ENCODE peak calls at places on chromosome 21, in six cellular contexts. One of them, this sample, is unnamed.

GRCh38 chr21:45898028-45898350 is 83.6 kb upstream of the COL6A1 start:
- DNase-seq in coronary artery: no peak
- DNase-seq in NCI-H82: no peak
- DNase-seq in mesendoderm: no peak
- DNase-seq in naive thymus-derived CD8-positive, alpha-beta T cell: no peak
- DNase-seq in stimulated activated CD4-positive, alpha-beta T cell treated with anti-CD3 and anti-CD28 coated beads, Interleukin-2, amount 100 ng/mL, for 48 hours: no peak
- DNase-seq in this sample: no peak

GRCh38 chr21:45764792-45765191 is 121.3 kb downstream of the PCBP3 start:
- DNase-seq in coronary artery: no peak
- DNase-seq in NCI-H82: no peak
- DNase-seq in mesendoderm: no peak
- DNase-seq in naive thymus-derived CD8-positive, alpha-beta T cell: no peak
- DNase-seq in stimulated activated CD4-positive, alpha-beta T cell treated with anti-CD3 and anti-CD28 coated beads, Interleukin-2, amount 100 ng/mL, for 48 hours: no peak
- DNase-seq in this sample: no peak

GRCh38 chr21:35777081-35777480 is 283.2 kb downstream of the SETD4 start:
- DNase-seq in coronary artery: no peak
- DNase-seq in NCI-H82: no peak
- DNase-seq in mesendoderm: no peak
- DNase-seq in naive thymus-derived CD8-positive, alpha-beta T cell: no peak
- DNase-seq in stimulated activated CD4-positive, alpha-beta T cell treated with anti-CD3 and anti-CD28 coated beads, Interleukin-2, amount 100 ng/mL, for 48 hours: no peak
- DNase-seq in this sample: no peak

GRCh38 chr21:45302082-45303061 is 14.7 kb upstream of the POFUT2 start:
- DNase-seq in coronary artery: peak
- DNase-seq in NCI-H82: no peak
- DNase-seq in mesendoderm: no peak
- DNase-seq in naive thymus-derived CD8-positive, alpha-beta T cell: peak
- DNase-seq in stimulated activated CD4-positive, alpha-beta T cell treated with anti-CD3 and anti-CD28 coated beads, Interleukin-2, amount 100 ng/mL, for 48 hours: peak
- DNase-seq in this sample: no peak

GRCh38 chr21:15183712-15184353 is 119.0 kb upstream of the NRIP1 start:
- DNase-seq in coronary artery: no peak
- DNase-seq in NCI-H82: no peak
- DNase-seq in mesendoderm: no peak
- DNase-seq in naive thymus-derived CD8-positive, alpha-beta T cell: no peak
- DNase-seq in stimulated activated CD4-positive, alpha-beta T cell treated with anti-CD3 and anti-CD28 coated beads, Interleukin-2, amount 100 ng/mL, for 48 hours: no peak
- DNase-seq in this sample: no peak

GRCh38 chr21:25733859-25734653 is 648 bp downstream of the ATP5PF start:
- DNase-seq in coronary artery: no peak
- DNase-seq in NCI-H82: peak
- DNase-seq in mesendoderm: peak
- DNase-seq in naive thymus-derived CD8-positive, alpha-beta T cell: peak
- DNase-seq in stimulated activated CD4-positive, alpha-beta T cell treated with anti-CD3 and anti-CD28 coated beads, Interleukin-2, amount 100 ng/mL, for 48 hours: no peak
- DNase-seq in this sample: no peak

GRCh38 chr21:37631319-37632117 is 264.9 kb downstream of the DYRK1A start:
- DNase-seq in coronary artery: no peak
- DNase-seq in NCI-H82: no peak
- DNase-seq in mesendoderm: peak
- DNase-seq in naive thymus-derived CD8-positive, alpha-beta T cell: no peak
- DNase-seq in stimulated activated CD4-positive, alpha-beta T cell treated with anti-CD3 and anti-CD28 coated beads, Interleukin-2, amount 100 ng/mL, for 48 hours: no peak
- DNase-seq in this sample: peak

GRCh38 chr21:15423676-15424445 is 305.9 kb upstream of the USP25 start:
- DNase-seq in coronary artery: no peak
- DNase-seq in NCI-H82: no peak
- DNase-seq in mesendoderm: peak
- DNase-seq in naive thymus-derived CD8-positive, alpha-beta T cell: no peak
- DNase-seq in stimulated activated CD4-positive, alpha-beta T cell treated with anti-CD3 and anti-CD28 coated beads, Interleukin-2, amount 100 ng/mL, for 48 hours: no peak
- DNase-seq in this sample: no peak

GRCh38 chr21:44391345-44392091 is 38.1 kb downstream of the TRPM2 start:
- DNase-seq in coronary artery: peak
- DNase-seq in NCI-H82: no peak
- DNase-seq in mesendoderm: no peak
- DNase-seq in naive thymus-derived CD8-positive, alpha-beta T cell: no peak
- DNase-seq in stimulated activated CD4-positive, alpha-beta T cell treated with anti-CD3 and anti-CD28 coated beads, Interleukin-2, amount 100 ng/mL, for 48 hours: no peak
- DNase-seq in this sample: no peak

GRCh38 chr21:43195131-43196021 is 26.6 kb downstream of the CRYAA start:
- DNase-seq in coronary artery: peak
- DNase-seq in NCI-H82: no peak
- DNase-seq in mesendoderm: no peak
- DNase-seq in naive thymus-derived CD8-positive, alpha-beta T cell: no peak
- DNase-seq in stimulated activated CD4-positive, alpha-beta T cell treated with anti-CD3 and anti-CD28 coated beads, Interleukin-2, amount 100 ng/mL, for 48 hours: no peak
- DNase-seq in this sample: no peak

GRCh38 chr21:38820471-38821239 is 14.9 kb downstream of the ETS2 start:
- DNase-seq in coronary artery: no peak
- DNase-seq in NCI-H82: no peak
- DNase-seq in mesendoderm: no peak
- DNase-seq in naive thymus-derived CD8-positive, alpha-beta T cell: no peak
- DNase-seq in stimulated activated CD4-positive, alpha-beta T cell treated with anti-CD3 and anti-CD28 coated beads, Interleukin-2, amount 100 ng/mL, for 48 hours: no peak
- DNase-seq in this sample: no peak

GRCh38 chr21:26394341-26394740 is 178.7 kb downstream of the CYYR1 start:
- DNase-seq in coronary artery: no peak
- DNase-seq in NCI-H82: no peak
- DNase-seq in mesendoderm: no peak
- DNase-seq in naive thymus-derived CD8-positive, alpha-beta T cell: no peak
- DNase-seq in stimulated activated CD4-positive, alpha-beta T cell treated with anti-CD3 and anti-CD28 coated beads, Interleukin-2, amount 100 ng/mL, for 48 hours: no peak
- DNase-seq in this sample: no peak

GRCh38 chr21:17758703-17759102 is 60.5 kb downstream of the C21orf91 start:
- DNase-seq in coronary artery: no peak
- DNase-seq in NCI-H82: no peak
- DNase-seq in mesendoderm: no peak
- DNase-seq in naive thymus-derived CD8-positive, alpha-beta T cell: no peak
- DNase-seq in stimulated activated CD4-positive, alpha-beta T cell treated with anti-CD3 and anti-CD28 coated beads, Interleukin-2, amount 100 ng/mL, for 48 hours: no peak
- DNase-seq in this sample: no peak

GRCh38 chr21:33987461-33987860 is 71.9 kb upstream of the ATP5PO start:
- DNase-seq in coronary artery: no peak
- DNase-seq in NCI-H82: no peak
- DNase-seq in mesendoderm: no peak
- DNase-seq in naive thymus-derived CD8-positive, alpha-beta T cell: no peak
- DNase-seq in stimulated activated CD4-positive, alpha-beta T cell treated with anti-CD3 and anti-CD28 coated beads, Interleukin-2, amount 100 ng/mL, for 48 hours: no peak
- DNase-seq in this sample: no peak

GRCh38 chr21:40841524-40842196 is 5.3 kb downstream of the DSCAM start:
- DNase-seq in coronary artery: no peak
- DNase-seq in NCI-H82: peak
- DNase-seq in mesendoderm: peak
- DNase-seq in naive thymus-derived CD8-positive, alpha-beta T cell: no peak
- DNase-seq in stimulated activated CD4-positive, alpha-beta T cell treated with anti-CD3 and anti-CD28 coated beads, Interleukin-2, amount 100 ng/mL, for 48 hours: no peak
- DNase-seq in this sample: peak

GRCh38 chr21:42782723-42783247 is 96.6 kb downstream of the WDR4 start:
- DNase-seq in coronary artery: no peak
- DNase-seq in NCI-H82: peak
- DNase-seq in mesendoderm: no peak
- DNase-seq in naive thymus-derived CD8-positive, alpha-beta T cell: no peak
- DNase-seq in stimulated activated CD4-positive, alpha-beta T cell treated with anti-CD3 and anti-CD28 coated beads, Interleukin-2, amount 100 ng/mL, for 48 hours: no peak
- DNase-seq in this sample: no peak

GRCh38 chr21:37551406-37552355 is 185.1 kb downstream of the DYRK1A start:
- DNase-seq in coronary artery: no peak
- DNase-seq in NCI-H82: no peak
- DNase-seq in mesendoderm: no peak
- DNase-seq in naive thymus-derived CD8-positive, alpha-beta T cell: no peak
- DNase-seq in stimulated activated CD4-positive, alpha-beta T cell treated with anti-CD3 and anti-CD28 coated beads, Interleukin-2, amount 100 ng/mL, for 48 hours: no peak
- DNase-seq in this sample: no peak

GRCh38 chr21:41247561-41247968 is 69.0 kb upstream of the FAM3B start:
- DNase-seq in coronary artery: peak
- DNase-seq in NCI-H82: no peak
- DNase-seq in mesendoderm: no peak
- DNase-seq in naive thymus-derived CD8-positive, alpha-beta T cell: no peak
- DNase-seq in stimulated activated CD4-positive, alpha-beta T cell treated with anti-CD3 and anti-CD28 coated beads, Interleukin-2, amount 100 ng/mL, for 48 hours: no peak
- DNase-seq in this sample: no peak

GRCh38 chr21:38999148-38999547 is 184.1 kb downstream of the PSMG1 start:
- DNase-seq in coronary artery: no peak
- DNase-seq in NCI-H82: no peak
- DNase-seq in mesendoderm: no peak
- DNase-seq in naive thymus-derived CD8-positive, alpha-beta T cell: no peak
- DNase-seq in stimulated activated CD4-positive, alpha-beta T cell treated with anti-CD3 and anti-CD28 coated beads, Interleukin-2, amount 100 ng/mL, for 48 hours: no peak
- DNase-seq in this sample: no peak

GRCh38 chr21:32474179-32475059 is 61.9 kb downstream of the EVA1C start:
- DNase-seq in coronary artery: no peak
- DNase-seq in NCI-H82: no peak
- DNase-seq in mesendoderm: no peak
- DNase-seq in naive thymus-derived CD8-positive, alpha-beta T cell: no peak
- DNase-seq in stimulated activated CD4-positive, alpha-beta T cell treated with anti-CD3 and anti-CD28 coated beads, Interleukin-2, amount 100 ng/mL, for 48 hours: no peak
- DNase-seq in this sample: no peak

GRCh38 chr21:25535811-25536210 is 71.5 kb downstream of the MRPL39 start:
- DNase-seq in coronary artery: no peak
- DNase-seq in NCI-H82: no peak
- DNase-seq in mesendoderm: no peak
- DNase-seq in naive thymus-derived CD8-positive, alpha-beta T cell: no peak
- DNase-seq in stimulated activated CD4-positive, alpha-beta T cell treated with anti-CD3 and anti-CD28 coated beads, Interleukin-2, amount 100 ng/mL, for 48 hours: no peak
- DNase-seq in this sample: no peak

GRCh38 chr21:18245493-18245967 is 897 bp downstream of the CHODL start:
- DNase-seq in coronary artery: no peak
- DNase-seq in NCI-H82: peak
- DNase-seq in mesendoderm: peak
- DNase-seq in naive thymus-derived CD8-positive, alpha-beta T cell: no peak
- DNase-seq in stimulated activated CD4-positive, alpha-beta T cell treated with anti-CD3 and anti-CD28 coated beads, Interleukin-2, amount 100 ng/mL, for 48 hours: no peak
- DNase-seq in this sample: no peak

GRCh38 chr21:41250519-41250918 is 66.1 kb upstream of the FAM3B start:
- DNase-seq in coronary artery: no peak
- DNase-seq in NCI-H82: no peak
- DNase-seq in mesendoderm: no peak
- DNase-seq in naive thymus-derived CD8-positive, alpha-beta T cell: no peak
- DNase-seq in stimulated activated CD4-positive, alpha-beta T cell treated with anti-CD3 and anti-CD28 coated beads, Interleukin-2, amount 100 ng/mL, for 48 hours: no peak
- DNase-seq in this sample: no peak

GRCh38 chr21:41769933-41770332 is 3.1 kb upstream of the RIPK4 start:
- DNase-seq in coronary artery: peak
- DNase-seq in NCI-H82: peak
- DNase-seq in mesendoderm: no peak
- DNase-seq in naive thymus-derived CD8-positive, alpha-beta T cell: no peak
- DNase-seq in stimulated activated CD4-positive, alpha-beta T cell treated with anti-CD3 and anti-CD28 coated beads, Interleukin-2, amount 100 ng/mL, for 48 hours: no peak
- DNase-seq in this sample: no peak

GRCh38 chr21:40143822-40144525 is 276.7 kb downstream of the PCP4 start:
- DNase-seq in coronary artery: no peak
- DNase-seq in NCI-H82: peak
- DNase-seq in mesendoderm: peak
- DNase-seq in naive thymus-derived CD8-positive, alpha-beta T cell: peak
- DNase-seq in stimulated activated CD4-positive, alpha-beta T cell treated with anti-CD3 and anti-CD28 coated beads, Interleukin-2, amount 100 ng/mL, for 48 hours: peak
- DNase-seq in this sample: peak

GRCh38 chr21:43770066-43770655 is 5.9 kb downstream of the CSTB start:
- DNase-seq in coronary artery: no peak
- DNase-seq in NCI-H82: no peak
- DNase-seq in mesendoderm: no peak
- DNase-seq in naive thymus-derived CD8-positive, alpha-beta T cell: no peak
- DNase-seq in stimulated activated CD4-positive, alpha-beta T cell treated with anti-CD3 and anti-CD28 coated beads, Interleukin-2, amount 100 ng/mL, for 48 hours: no peak
- DNase-seq in this sample: no peak

GRCh38 chr21:44785620-44786344 is 15.8 kb downstream of the UBE2G2 start:
- DNase-seq in coronary artery: peak
- DNase-seq in NCI-H82: no peak
- DNase-seq in mesendoderm: no peak
- DNase-seq in naive thymus-derived CD8-positive, alpha-beta T cell: no peak
- DNase-seq in stimulated activated CD4-positive, alpha-beta T cell treated with anti-CD3 and anti-CD28 coated beads, Interleukin-2, amount 100 ng/mL, for 48 hours: no peak
- DNase-seq in this sample: no peak

GRCh38 chr21:43609501-43610340 is 49.6 kb downstream of the HSF2BP start:
- DNase-seq in coronary artery: no peak
- DNase-seq in NCI-H82: peak
- DNase-seq in mesendoderm: no peak
- DNase-seq in naive thymus-derived CD8-positive, alpha-beta T cell: no peak
- DNase-seq in stimulated activated CD4-positive, alpha-beta T cell treated with anti-CD3 and anti-CD28 coated beads, Interleukin-2, amount 100 ng/mL, for 48 hours: no peak
- DNase-seq in this sample: no peak

GRCh38 chr21:14616303-14617039 is 70.4 kb upstream of the SAMSN1 start:
- DNase-seq in coronary artery: no peak
- DNase-seq in NCI-H82: no peak
- DNase-seq in mesendoderm: peak
- DNase-seq in naive thymus-derived CD8-positive, alpha-beta T cell: no peak
- DNase-seq in stimulated activated CD4-positive, alpha-beta T cell treated with anti-CD3 and anti-CD28 coated beads, Interleukin-2, amount 100 ng/mL, for 48 hours: no peak
- DNase-seq in this sample: peak

GRCh38 chr21:46633561-46633960 is 1.9 kb upstream of the PRMT2 start:
- DNase-seq in coronary artery: no peak
- DNase-seq in NCI-H82: no peak
- DNase-seq in mesendoderm: no peak
- DNase-seq in naive thymus-derived CD8-positive, alpha-beta T cell: peak
- DNase-seq in stimulated activated CD4-positive, alpha-beta T cell treated with anti-CD3 and anti-CD28 coated beads, Interleukin-2, amount 100 ng/mL, for 48 hours: no peak
- DNase-seq in this sample: no peak

GRCh38 chr21:42837421-42838211 is 41.7 kb downstream of the WDR4 start:
- DNase-seq in coronary artery: peak
- DNase-seq in NCI-H82: no peak
- DNase-seq in mesendoderm: no peak
- DNase-seq in naive thymus-derived CD8-positive, alpha-beta T cell: no peak
- DNase-seq in stimulated activated CD4-positive, alpha-beta T cell treated with anti-CD3 and anti-CD28 coated beads, Interleukin-2, amount 100 ng/mL, for 48 hours: no peak
- DNase-seq in this sample: no peak

GRCh38 chr21:26819944-26820343 is 25.3 kb downstream of the ADAMTS1 start:
- DNase-seq in coronary artery: no peak
- DNase-seq in NCI-H82: no peak
- DNase-seq in mesendoderm: peak
- DNase-seq in naive thymus-derived CD8-positive, alpha-beta T cell: no peak
- DNase-seq in stimulated activated CD4-positive, alpha-beta T cell treated with anti-CD3 and anti-CD28 coated beads, Interleukin-2, amount 100 ng/mL, for 48 hours: no peak
- DNase-seq in this sample: no peak

GRCh38 chr21:26883768-26884167 is 38.6 kb upstream of the ADAMTS1 start:
- DNase-seq in coronary artery: no peak
- DNase-seq in NCI-H82: no peak
- DNase-seq in mesendoderm: no peak
- DNase-seq in naive thymus-derived CD8-positive, alpha-beta T cell: no peak
- DNase-seq in stimulated activated CD4-positive, alpha-beta T cell treated with anti-CD3 and anti-CD28 coated beads, Interleukin-2, amount 100 ng/mL, for 48 hours: no peak
- DNase-seq in this sample: no peak

GRCh38 chr21:46121286-46122221 is 23.6 kb downstream of the COL6A2 start:
- DNase-seq in coronary artery: peak
- DNase-seq in NCI-H82: no peak
- DNase-seq in mesendoderm: no peak
- DNase-seq in naive thymus-derived CD8-positive, alpha-beta T cell: no peak
- DNase-seq in stimulated activated CD4-positive, alpha-beta T cell treated with anti-CD3 and anti-CD28 coated beads, Interleukin-2, amount 100 ng/mL, for 48 hours: no peak
- DNase-seq in this sample: no peak

GRCh38 chr21:32351428-32351827 is 41.4 kb downstream of the URB1 start:
- DNase-seq in coronary artery: no peak
- DNase-seq in NCI-H82: no peak
- DNase-seq in mesendoderm: peak
- DNase-seq in naive thymus-derived CD8-positive, alpha-beta T cell: no peak
- DNase-seq in stimulated activated CD4-positive, alpha-beta T cell treated with anti-CD3 and anti-CD28 coated beads, Interleukin-2, amount 100 ng/mL, for 48 hours: no peak
- DNase-seq in this sample: no peak

GRCh38 chr21:32088471-32088870 is 190.4 kb downstream of the MIS18A start:
- DNase-seq in coronary artery: no peak
- DNase-seq in NCI-H82: peak
- DNase-seq in mesendoderm: no peak
- DNase-seq in naive thymus-derived CD8-positive, alpha-beta T cell: no peak
- DNase-seq in stimulated activated CD4-positive, alpha-beta T cell treated with anti-CD3 and anti-CD28 coated beads, Interleukin-2, amount 100 ng/mL, for 48 hours: no peak
- DNase-seq in this sample: no peak

GRCh38 chr21:32771134-32771523 is 426 bp downstream of the PAXBP1 start:
- DNase-seq in coronary artery: peak
- DNase-seq in NCI-H82: peak
- DNase-seq in mesendoderm: peak
- DNase-seq in naive thymus-derived CD8-positive, alpha-beta T cell: no peak
- DNase-seq in stimulated activated CD4-positive, alpha-beta T cell treated with anti-CD3 and anti-CD28 coated beads, Interleukin-2, amount 100 ng/mL, for 48 hours: peak
- DNase-seq in this sample: no peak

GRCh38 chr21:45405271-45405818 is 380 bp downstream of the COL18A1 start:
- DNase-seq in coronary artery: no peak
- DNase-seq in NCI-H82: no peak
- DNase-seq in mesendoderm: no peak
- DNase-seq in naive thymus-derived CD8-positive, alpha-beta T cell: no peak
- DNase-seq in stimulated activated CD4-positive, alpha-beta T cell treated with anti-CD3 and anti-CD28 coated beads, Interleukin-2, amount 100 ng/mL, for 48 hours: peak
- DNase-seq in this sample: no peak

GRCh38 chr21:22201142-22201541 is 1202.9 kb downstream of the NCAM2 start:
- DNase-seq in coronary artery: no peak
- DNase-seq in NCI-H82: no peak
- DNase-seq in mesendoderm: no peak
- DNase-seq in naive thymus-derived CD8-positive, alpha-beta T cell: no peak
- DNase-seq in stimulated activated CD4-positive, alpha-beta T cell treated with anti-CD3 and anti-CD28 coated beads, Interleukin-2, amount 100 ng/mL, for 48 hours: no peak
- DNase-seq in this sample: no peak

GRCh38 chr21:25939396-25939761 is 204.6 kb downstream of the GABPA start:
- DNase-seq in coronary artery: no peak
- DNase-seq in NCI-H82: no peak
- DNase-seq in mesendoderm: no peak
- DNase-seq in naive thymus-derived CD8-positive, alpha-beta T cell: no peak
- DNase-seq in stimulated activated CD4-positive, alpha-beta T cell treated with anti-CD3 and anti-CD28 coated beads, Interleukin-2, amount 100 ng/mL, for 48 hours: no peak
- DNase-seq in this sample: no peak

This sample was measured in iPS DF 6.9.